ENCODE peak calls at places on chromosomes 11 and 22, in nine cellular contexts. One of them, this sample, is unnamed.

GRCh38 chr22:50209893-50210292 is 9.1 kb downstream of the SELENOO start:
- DNase-seq in suprapubic skin: no peak
- DNase-seq in IMR-90: peak
- DNase-seq in heart left ventricle: peak
- DNase-seq in transverse colon: peak
- DNase-seq in NB4: peak
- DNase-seq in ovary: peak
- DNase-seq in A549: peak
- DNase-seq in breast epithelium: no peak
- DNase-seq in this sample: peak

GRCh38 chr22:42188808-42189447 is 58.3 kb upstream of the CYP2D6 start:
- DNase-seq in suprapubic skin: no peak
- DNase-seq in IMR-90: peak
- DNase-seq in heart left ventricle: no peak
- DNase-seq in transverse colon: peak
- DNase-seq in NB4: peak
- DNase-seq in ovary: no peak
- DNase-seq in A549: peak
- DNase-seq in breast epithelium: no peak
- DNase-seq in this sample: peak

GRCh38 chr11:40187092-40187403 is 1272.4 kb downstream of the LRRC4C start:
- DNase-seq in suprapubic skin: no peak
- DNase-seq in IMR-90: no peak
- DNase-seq in heart left ventricle: no peak
- DNase-seq in transverse colon: no peak
- DNase-seq in NB4: no peak
- DNase-seq in ovary: no peak
- DNase-seq in A549: no peak
- DNase-seq in breast epithelium: no peak
- DNase-seq in this sample: no peak

GRCh38 chr22:38424525-38425080 is 30.4 kb downstream of the KCNJ4 start:
- DNase-seq in suprapubic skin: no peak
- DNase-seq in IMR-90: no peak
- DNase-seq in heart left ventricle: no peak
- DNase-seq in transverse colon: no peak
- DNase-seq in NB4: no peak
- DNase-seq in ovary: no peak
- DNase-seq in A549: no peak
- DNase-seq in breast epithelium: no peak
- DNase-seq in this sample: no peak

GRCh38 chr11:117839936-117840813 is 15.6 kb upstream of the FXYD2 start:
- DNase-seq in suprapubic skin: peak
- DNase-seq in IMR-90: no peak
- DNase-seq in heart left ventricle: peak
- DNase-seq in transverse colon: peak
- DNase-seq in NB4: no peak
- DNase-seq in ovary: peak
- DNase-seq in A549: no peak
- DNase-seq in breast epithelium: no peak
- DNase-seq in this sample: no peak

GRCh38 chr11:96045622-96046456 is 121.9 kb upstream of the MTMR2 start:
- DNase-seq in suprapubic skin: no peak
- DNase-seq in IMR-90: peak
- DNase-seq in heart left ventricle: peak
- DNase-seq in transverse colon: no peak
- DNase-seq in NB4: no peak
- DNase-seq in ovary: peak
- DNase-seq in A549: no peak
- DNase-seq in breast epithelium: peak
- DNase-seq in this sample: no peak

GRCh38 chr11:36447947-36448346 is 62.1 kb downstream of the TRAF6 start:
- DNase-seq in suprapubic skin: no peak
- DNase-seq in IMR-90: no peak
- DNase-seq in heart left ventricle: no peak
- DNase-seq in transverse colon: no peak
- DNase-seq in NB4: no peak
- DNase-seq in ovary: no peak
- DNase-seq in A549: no peak
- DNase-seq in breast epithelium: peak
- DNase-seq in this sample: no peak

GRCh38 chr11:117953029-117953671 is 23.9 kb upstream of the TMPRSS13 start:
- DNase-seq in suprapubic skin: no peak
- DNase-seq in IMR-90: no peak
- DNase-seq in heart left ventricle: no peak
- DNase-seq in transverse colon: no peak
- DNase-seq in NB4: peak
- DNase-seq in ovary: no peak
- DNase-seq in A549: no peak
- DNase-seq in breast epithelium: no peak
- DNase-seq in this sample: no peak

GRCh38 chr22:46379301-46379930 is 43.9 kb downstream of the TRMU start:
- DNase-seq in suprapubic skin: no peak
- DNase-seq in IMR-90: no peak
- DNase-seq in heart left ventricle: peak
- DNase-seq in transverse colon: no peak
- DNase-seq in NB4: no peak
- DNase-seq in ovary: no peak
- DNase-seq in A549: no peak
- DNase-seq in breast epithelium: no peak
- DNase-seq in this sample: no peak

GRCh38 chr22:37641251-37641949 is 1.9 kb downstream of the SH3BP1 start:
- DNase-seq in suprapubic skin: no peak
- DNase-seq in IMR-90: no peak
- DNase-seq in heart left ventricle: no peak
- DNase-seq in transverse colon: peak
- DNase-seq in NB4: no peak
- DNase-seq in ovary: no peak
- DNase-seq in A549: no peak
- DNase-seq in breast epithelium: no peak
- DNase-seq in this sample: no peak

GRCh38 chr11:69200331-69201047 is 44.8 kb downstream of the SMIM38 start:
- DNase-seq in suprapubic skin: peak
- DNase-seq in IMR-90: no peak
- DNase-seq in heart left ventricle: peak
- DNase-seq in transverse colon: no peak
- DNase-seq in NB4: no peak
- DNase-seq in ovary: no peak
- DNase-seq in A549: no peak
- DNase-seq in breast epithelium: peak
- DNase-seq in this sample: no peak

GRCh38 chr11:126608626-126609010 is 253.1 kb downstream of the ST3GAL4 start:
- DNase-seq in suprapubic skin: no peak
- DNase-seq in IMR-90: no peak
- DNase-seq in heart left ventricle: no peak
- DNase-seq in transverse colon: no peak
- DNase-seq in NB4: no peak
- DNase-seq in ovary: no peak
- DNase-seq in A549: no peak
- DNase-seq in breast epithelium: no peak
- DNase-seq in this sample: no peak

GRCh38 chr11:4072668-4073285 is 21.8 kb upstream of the RRM1 start:
- DNase-seq in suprapubic skin: no peak
- DNase-seq in IMR-90: peak
- DNase-seq in heart left ventricle: no peak
- DNase-seq in transverse colon: peak
- DNase-seq in NB4: peak
- DNase-seq in ovary: peak
- DNase-seq in A549: peak
- DNase-seq in breast epithelium: no peak
- DNase-seq in this sample: peak

GRCh38 chr11:120195601-120196289 is 15.1 kb upstream of the OAF start:
- DNase-seq in suprapubic skin: no peak
- DNase-seq in IMR-90: no peak
- DNase-seq in heart left ventricle: peak
- DNase-seq in transverse colon: no peak
- DNase-seq in NB4: no peak
- DNase-seq in ovary: no peak
- DNase-seq in A549: no peak
- DNase-seq in breast epithelium: no peak
- DNase-seq in this sample: no peak

GRCh38 chr22:23245045-23245798 is 64.9 kb downstream of the BCR start:
- DNase-seq in suprapubic skin: no peak
- DNase-seq in IMR-90: peak
- DNase-seq in heart left ventricle: no peak
- DNase-seq in transverse colon: no peak
- DNase-seq in NB4: no peak
- DNase-seq in ovary: no peak
- DNase-seq in A549: no peak
- DNase-seq in breast epithelium: no peak
- DNase-seq in this sample: peak

GRCh38 chr11:103035656-103036434 is 56.1 kb downstream of the DCUN1D5 start:
- DNase-seq in suprapubic skin: no peak
- DNase-seq in IMR-90: peak
- DNase-seq in heart left ventricle: no peak
- DNase-seq in transverse colon: no peak
- DNase-seq in NB4: peak
- DNase-seq in ovary: no peak
- DNase-seq in A549: peak
- DNase-seq in breast epithelium: no peak
- DNase-seq in this sample: peak

GRCh38 chr11:94544832-94545640 is 1.3 kb downstream of the FUT4 start:
- DNase-seq in suprapubic skin: peak
- DNase-seq in IMR-90: no peak
- DNase-seq in heart left ventricle: peak
- DNase-seq in transverse colon: peak
- DNase-seq in NB4: peak
- DNase-seq in ovary: peak
- DNase-seq in A549: no peak
- DNase-seq in breast epithelium: no peak
- DNase-seq in this sample: no peak

DNA sequence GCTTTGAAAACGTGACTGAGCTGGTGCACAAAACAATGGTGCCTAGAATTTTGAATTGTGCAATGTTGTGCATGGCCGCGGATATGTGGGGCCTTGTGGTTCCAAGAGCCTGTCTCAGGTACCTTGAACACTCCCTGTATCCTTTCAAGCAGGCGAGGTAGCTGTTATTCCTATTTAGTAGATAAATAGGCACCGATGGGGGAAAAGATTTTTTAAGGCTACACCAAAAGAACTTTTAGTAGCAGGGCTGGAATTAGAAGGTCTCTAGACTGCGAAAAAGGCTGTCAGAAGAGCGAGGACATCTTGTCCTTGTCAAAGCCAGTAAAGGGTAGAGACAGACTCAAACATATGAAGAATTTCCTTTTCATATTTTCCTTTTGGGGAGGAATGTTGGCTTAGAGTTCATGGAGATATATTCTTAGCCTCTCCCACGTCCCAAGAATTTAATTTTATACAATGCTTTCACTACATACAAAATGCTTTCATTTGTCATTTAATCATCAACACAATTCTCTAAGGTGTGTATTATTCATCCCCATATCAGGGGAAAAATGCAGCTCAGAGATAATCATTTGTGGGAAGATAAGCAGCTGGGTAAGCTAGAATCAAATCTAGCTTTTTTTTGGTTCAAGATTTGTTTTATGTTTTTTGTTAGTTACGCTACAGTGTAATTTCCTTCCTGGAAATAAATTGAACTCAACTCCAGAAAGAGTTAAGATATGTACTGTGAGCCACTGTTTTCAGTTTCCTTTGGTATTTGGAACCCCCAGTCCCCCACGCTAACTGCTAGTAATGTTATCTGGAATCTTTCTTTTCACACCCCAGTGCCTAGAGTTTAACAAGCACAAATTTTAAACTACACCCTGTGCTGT is 1.7 kb upstream of the HSPA8 start:
- DNase-seq in suprapubic skin: no peak
- DNase-seq in IMR-90: peak
- DNase-seq in heart left ventricle: peak
- DNase-seq in transverse colon: peak
- DNase-seq in NB4: peak
- DNase-seq in ovary: peak
- DNase-seq in A549: no peak
- DNase-seq in breast epithelium: no peak
- DNase-seq in this sample: no peak
- TF ChIP-seq POLR2A in suprapubic skin: no peak
- TF ChIP-seq POLR2A in IMR-90: no peak
- TF ChIP-seq POLR2A in heart left ventricle: no peak
- TF ChIP-seq POLR2A in transverse colon: no peak
- TF ChIP-seq POLR2A in NB4: no peak
- TF ChIP-seq POLR2A in ovary: no peak
- TF ChIP-seq POLR2A in A549: no peak
- TF ChIP-seq POLR2A in breast epithelium: no peak
- TF ChIP-seq POLR2A in this sample: no peak

GRCh38 chr11:9688716-9689511 is 25.0 kb downstream of the SWAP70 start:
- DNase-seq in suprapubic skin: no peak
- DNase-seq in IMR-90: peak
- DNase-seq in heart left ventricle: peak
- DNase-seq in transverse colon: no peak
- DNase-seq in NB4: peak
- DNase-seq in ovary: no peak
- DNase-seq in A549: no peak
- DNase-seq in breast epithelium: no peak
- DNase-seq in this sample: peak
- TF ChIP-seq POLR2A in suprapubic skin: no peak
- TF ChIP-seq POLR2A in IMR-90: no peak
- TF ChIP-seq POLR2A in heart left ventricle: no peak
- TF ChIP-seq POLR2A in transverse colon: no peak
- TF ChIP-seq POLR2A in NB4: no peak
- TF ChIP-seq POLR2A in ovary: no peak
- TF ChIP-seq POLR2A in A549: no peak
- TF ChIP-seq POLR2A in breast epithelium: no peak
- TF ChIP-seq POLR2A in this sample: no peak

DNA sequence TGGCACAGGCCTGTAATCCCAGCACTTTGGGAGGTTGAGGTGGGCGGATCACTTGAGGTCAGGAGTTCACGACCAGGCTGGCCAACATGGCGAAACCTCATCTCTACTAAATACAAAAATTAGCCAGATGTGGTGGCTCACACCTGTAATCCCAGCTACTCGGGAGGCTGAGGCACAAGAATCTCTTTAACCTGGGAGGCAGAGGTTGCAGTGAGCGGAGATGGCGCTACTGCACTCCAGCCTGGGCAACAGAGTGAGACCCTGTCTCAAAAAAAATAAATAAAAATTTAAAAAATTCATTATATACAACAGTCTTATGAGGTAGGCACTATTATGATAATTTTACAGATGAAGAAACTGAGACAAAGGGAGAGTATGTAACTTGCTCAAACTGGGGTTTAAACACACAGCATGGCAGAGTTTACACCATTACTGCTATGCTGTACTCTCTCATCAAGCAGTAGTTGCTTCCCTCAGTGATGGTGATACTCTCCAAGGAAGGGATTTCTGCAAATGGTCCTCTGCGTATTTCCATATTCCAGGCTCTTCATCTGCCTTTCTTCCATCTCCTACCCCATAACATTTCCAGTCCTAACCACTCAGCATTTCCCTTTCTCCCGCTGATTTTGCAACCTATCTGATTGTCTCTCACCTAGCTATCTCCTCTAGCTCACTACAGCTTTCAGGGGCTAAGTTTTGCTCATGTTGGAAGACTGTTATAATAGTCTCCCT is 95.3 kb downstream of the CCDC83 start:
- DNase-seq in suprapubic skin: no peak
- DNase-seq in IMR-90: no peak
- DNase-seq in heart left ventricle: no peak
- DNase-seq in transverse colon: no peak
- DNase-seq in NB4: no peak
- DNase-seq in ovary: no peak
- DNase-seq in A549: no peak
- DNase-seq in breast epithelium: no peak
- DNase-seq in this sample: no peak
- TF ChIP-seq POLR2A in suprapubic skin: no peak
- TF ChIP-seq POLR2A in IMR-90: no peak
- TF ChIP-seq POLR2A in heart left ventricle: no peak
- TF ChIP-seq POLR2A in transverse colon: peak
- TF ChIP-seq POLR2A in NB4: no peak
- TF ChIP-seq POLR2A in ovary: no peak
- TF ChIP-seq POLR2A in A549: no peak
- TF ChIP-seq POLR2A in breast epithelium: no peak
- TF ChIP-seq POLR2A in this sample: no peak

GRCh38 chr11:10857604-10858504 is at the start of gene ZBED5:
- DNase-seq in suprapubic skin: peak
- DNase-seq in IMR-90: peak
- DNase-seq in heart left ventricle: peak
- DNase-seq in transverse colon: peak
- DNase-seq in NB4: peak
- DNase-seq in ovary: peak
- DNase-seq in A549: peak
- DNase-seq in breast epithelium: peak
- DNase-seq in this sample: peak
- TF ChIP-seq POLR2A in suprapubic skin: peak
- TF ChIP-seq POLR2A in IMR-90: peak
- TF ChIP-seq POLR2A in heart left ventricle: no peak
- TF ChIP-seq POLR2A in transverse colon: peak
- TF ChIP-seq POLR2A in NB4: peak
- TF ChIP-seq POLR2A in ovary: peak
- TF ChIP-seq POLR2A in A549: peak
- TF ChIP-seq POLR2A in breast epithelium: peak
- TF ChIP-seq POLR2A in this sample: peak